ENCODE peak calls at places on chromosomes 16 and 17, in nine cellular contexts. K is Calu3, U is head of caudate nucleus, T is GM13976, O is left cardiac atrium, Q is HFFc6, P is dorsolateral prefrontal cortex, F is lower lobe of right lung, A is EL. L is an unnamed sample.

GRCh38 chr16:3838600-3839401 is 41.7 kb downstream of the CREBBP start:
- DNase-seq in K (no peak), U (no peak), A (peak), Q (no peak), O (no peak), T (no peak), P (no peak), F (no peak), L (no peak)

GRCh38 chr16:12207939-12208338 is 231.4 kb downstream of the SNX29 start:
- DNase-seq in A (no peak), F (no peak), Q (no peak), O (no peak), U (no peak), K (no peak), T (no peak), P (no peak), L (no peak)

GRCh38 chr16:21985524-21985923 is 15.4 kb downstream of the PDZD9 start:
- DNase-seq in Q (no peak), O (no peak), A (no peak), K (no peak), P (no peak), T (no peak), F (no peak), U (no peak), L (no peak)

GRCh38 chr17:81309140-81309858 is 14.2 kb upstream of the SLC38A10 start:
- DNase-seq in U (peak), T (peak), A (peak), P (peak), Q (peak), K (peak), O (peak), F (peak), L (no peak)

GRCh38 chr17:20206068-20206467 is 196.9 kb downstream of the SPECC1 start:
- DNase-seq in Q (no peak), P (no peak), O (no peak), U (no peak), K (peak), A (no peak), T (no peak), F (no peak), L (no peak)

GRCh38 chr16:47477680-47478079 is 16.5 kb downstream of the PHKB start:
- DNase-seq in Q (peak), A (peak), F (no peak), P (no peak), T (no peak), U (no peak), O (no peak), K (no peak), L (no peak)

GRCh38 chr16:19095699-19096098 is 18.1 kb upstream of the ITPRIPL2 start:
- DNase-seq in F (no peak), O (no peak), Q (no peak), A (peak), U (no peak), T (peak), K (peak), P (no peak), L (peak)

GRCh38 chr17:21452377-21453143 is 76.4 kb downstream of the KCNJ12 start:
- DNase-seq in K (no peak), P (peak), O (peak), T (no peak), A (peak), U (peak), Q (peak), F (peak), L (no peak)

GRCh38 chr17:82241183-82241925 is 12.5 kb downstream of the SLC16A3 start:
- DNase-seq in P (no peak), F (peak), A (peak), O (peak), Q (peak), U (peak), K (peak), T (no peak), L (no peak)

GRCh38 chr17:56499799-56500388 is 93.6 kb upstream of the NOG start:
- DNase-seq in Q (peak), U (no peak), O (no peak), F (no peak), P (no peak), A (peak), K (peak), T (no peak), L (no peak)

GRCh38 chr16:89401641-89402445 is 88.5 kb downstream of the ANKRD11 start:
- DNase-seq in U (no peak), O (no peak), Q (peak), P (no peak), K (no peak), T (no peak), A (no peak), F (no peak), L (no peak)

L was measured in GM10248.